ENCODE peak calls at places on chromosomes 7 and 10, in four cellular contexts. A is HepG2; O is hepatocyte; D is CD8-positive, alpha-beta T cell. F is an unnamed sample.

GRCh38 chr10:109902992-109903947 is 20.0 kb downstream of the XPNPEP1 start:
- DNase-seq in A (no peak), O (no peak), D (no peak), F (peak; percentile 22)

GRCh38 chr10:33441561-33441960 is 107.1 kb upstream of the NRP1 start:
- DNase-seq in A (no peak), O (no peak), D (no peak), F (peak; percentile 26)

GRCh38 chr10:111481271-111482073 is 404.6 kb downstream of the ADRA2A start:
- DNase-seq in A (peak; percentile 9), O (no peak), D (no peak), F (peak; percentile 58)

GRCh38 chr7:116426428-116427156 is 72.9 kb upstream of the CAV2 start:
- DNase-seq in A (no peak), O (peak; percentile 79), D (no peak), F (peak; percentile 18)

GRCh38 chr10:81546243-81546642 is 328.8 kb upstream of the NRG3 start:
- DNase-seq in A (no peak), O (no peak), D (no peak), F (no peak)

GRCh38 chr10:84540617-84541288 is 212.4 kb downstream of the CCSER2 start:
- DNase-seq in A (peak; percentile 47), O (peak; percentile 75), D (peak; percentile 50), F (no peak)

GRCh38 chr10:99945286-99945685 is 64.5 kb downstream of the DNMBP start:
- DNase-seq in A (no peak), O (peak; percentile 54), D (no peak), F (no peak)

GRCh38 chr10:62681211-62681940 is 123.1 kb upstream of the ADO start:
- DNase-seq in A (peak; percentile 36), O (peak; percentile 42), D (peak; percentile 31), F (peak; percentile 84)

GRCh38 chr10:79104264-79104954 is 35.6 kb downstream of the ZMIZ1 start:
- DNase-seq in A (no peak), O (no peak), D (no peak), F (no peak)
- H3K4me1 ChIP-seq in A (peaks cover 88% of the 10 kb centered on the region), O (peaks cover 33% of the 10 kb centered on the region), D (peaks cover 25% of the 10 kb centered on the region), F (peaks cover 39% of the 10 kb centered on the region)

GRCh38 chr7:112159346-112159745 is 46.9 kb downstream of the DOCK4 start:
- DNase-seq in A (no peak), O (no peak), D (no peak), F (no peak)
- H3K27ac ChIP-seq in A (no peak overlapping the region), O (no peak overlapping the region), D (no peak overlapping the region), F (no peak overlapping the region)

GRCh38 chr7:106052681-106053080 is 59.4 kb downstream of the SYPL1 start:
- DNase-seq in A (no peak), O (no peak), D (no peak), F (no peak)

GRCh38 chr7:106050743-106051110 is 61.4 kb downstream of the SYPL1 start:
- DNase-seq in A (no peak), O (peak; percentile 64), D (no peak), F (no peak)

GRCh38 chr7:106054133-106054532 is 58.0 kb downstream of the SYPL1 start:
- DNase-seq in A (no peak), O (no peak), D (no peak), F (no peak)

GRCh38 chr7:106054971-106055370 is 57.1 kb downstream of the SYPL1 start:
- DNase-seq in A (no peak), O (no peak), D (no peak), F (no peak)

DNA sequence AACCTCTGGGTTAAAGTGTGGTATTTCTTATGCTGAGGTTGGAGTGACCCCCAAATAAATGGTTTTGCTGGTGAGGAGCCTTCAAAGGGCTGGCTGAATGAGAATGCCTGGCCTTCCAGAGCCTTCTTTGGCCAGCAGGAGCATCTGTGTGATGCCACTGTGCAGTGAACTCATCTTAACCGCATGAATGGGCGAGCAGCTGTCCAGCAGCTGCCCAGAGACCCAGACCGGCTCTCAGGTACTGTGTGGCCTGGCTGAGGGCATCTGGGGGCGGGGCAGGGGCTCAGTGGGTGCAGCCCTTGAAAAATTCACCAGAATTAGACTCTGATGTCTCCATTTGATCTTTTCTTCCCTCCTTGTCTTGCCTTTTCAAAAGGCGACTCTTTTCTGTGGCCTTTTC is 59.0 kb downstream of the SYPL1 start:
- DNase-seq in A (no peak), O (no peak), D (no peak), F (peak; percentile 66)
- H3K4me1 ChIP-seq in A (peaks cover 24% of the 10 kb centered on the region), O (peaks cover under 1% of the 10 kb centered on the region), D (peaks cover 12% of the 10 kb centered on the region), F (peaks cover 2% of the 10 kb centered on the region)

GRCh38 chr7:112770051-112770450 is 20.1 kb downstream of the TMEM168 start:
- DNase-seq in A (no peak), O (peak; percentile 38), D (no peak), F (peak; percentile 40)
- H3K27ac ChIP-seq in A (no peak overlapping the region), O (peak overlapping the region; percentile 49), D (no peak overlapping the region), F (no peak overlapping the region)

GRCh38 chr10:80455461-80456345 is 1.6 kb downstream of the TSPAN14 start:
- DNase-seq in A (no peak), O (no peak), D (no peak), F (no peak)
- H3K4me1 ChIP-seq in A (peaks cover 75% of the 10 kb centered on the region), O (peaks cover 62% of the 10 kb centered on the region), D (peaks cover 56% of the 10 kb centered on the region), F (peaks cover 44% of the 10 kb centered on the region)

DNA sequence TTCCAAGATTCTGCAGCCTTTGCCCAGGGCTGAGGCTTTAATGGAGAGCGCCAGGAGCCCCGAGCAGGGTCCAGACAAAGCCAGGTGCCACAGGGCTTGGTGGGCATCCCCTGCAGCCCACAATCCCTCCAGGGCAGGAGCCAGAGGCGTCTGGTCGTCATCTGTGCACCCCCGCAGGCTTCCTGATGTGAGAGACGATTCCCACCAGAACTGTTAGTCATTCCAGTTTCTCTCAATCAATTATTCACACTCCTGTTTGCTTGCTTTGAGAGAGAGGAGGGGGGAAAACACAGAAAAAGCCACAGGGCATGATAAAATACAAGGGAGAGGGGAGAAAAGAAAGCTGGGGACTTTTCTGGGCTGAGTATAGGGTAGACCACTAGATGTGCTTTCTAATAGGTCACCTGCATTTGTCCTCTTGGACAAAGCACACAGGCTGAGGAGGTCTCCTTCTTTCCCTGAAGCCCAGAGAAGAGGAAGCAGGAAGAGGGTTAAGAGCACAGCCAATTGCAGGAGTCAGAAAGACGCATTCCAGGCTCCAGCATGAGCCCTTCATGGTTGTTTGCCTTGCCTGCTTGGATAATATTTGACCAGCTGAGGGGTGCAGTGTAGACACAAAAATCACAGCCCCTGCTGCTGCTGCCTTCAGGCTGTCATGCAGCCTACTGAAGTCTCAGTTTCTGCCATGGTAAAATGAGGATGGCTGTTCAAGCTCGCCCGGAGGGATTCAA is 194.4 kb downstream of the PLXNA4 start:
- DNase-seq in A (peak; percentile 3), O (peak; percentile 33), D (no peak), F (peak; percentile 40)
- H3K27ac ChIP-seq in A (no peak overlapping the region), O (peak overlapping the region; percentile 71), D (no peak overlapping the region), F (peak overlapping the region; percentile 68)